ENCODE peak calls at places on chromosomes 7 and 10, in seven cellular contexts. One of them, this sample, is unnamed.
A peak's percentile ranks its signal among the peaks of the same experiment; 100 is the strongest.

GRCh38 chr7:135801045-135801693 is 52.6 kb upstream of the FAM180A start:
- DNase-seq in mammary epithelial cell: peak; percentile 51
- DNase-seq in HepG2: peak; percentile 65
- DNase-seq in fibroblast of lung: peak; percentile 57
- DNase-seq in H1: peak; percentile 49
- DNase-seq in endothelial cell of umbilical vein: peak; percentile 66
- DNase-seq in DND-41: peak; percentile 22
- DNase-seq in this sample: peak; percentile 83

GRCh38 chr7:98697083-98697482 is 80.0 kb downstream of the NPTX2 start:
- DNase-seq in mammary epithelial cell: no peak
- DNase-seq in HepG2: no peak
- DNase-seq in fibroblast of lung: no peak
- DNase-seq in H1: no peak
- DNase-seq in endothelial cell of umbilical vein: no peak
- DNase-seq in DND-41: no peak
- DNase-seq in this sample: no peak

GRCh38 chr7:30789334-30789711 is 18.1 kb downstream of the MINDY4 start:
- DNase-seq in mammary epithelial cell: peak; percentile 85
- DNase-seq in HepG2: no peak
- DNase-seq in fibroblast of lung: peak; percentile 83
- DNase-seq in H1: no peak
- DNase-seq in endothelial cell of umbilical vein: peak; percentile 69
- DNase-seq in DND-41: no peak
- DNase-seq in this sample: no peak

GRCh38 chr10:42149027-42149700 is 489.2 kb downstream of the ZNF33B start:
- DNase-seq in mammary epithelial cell: no peak
- DNase-seq in HepG2: no peak
- DNase-seq in fibroblast of lung: peak; percentile 11
- DNase-seq in H1: no peak
- DNase-seq in endothelial cell of umbilical vein: no peak
- DNase-seq in DND-41: no peak
- DNase-seq in this sample: no peak

GRCh38 chr10:4291995-4292394 is 507.0 kb upstream of the KLF6 start:
- DNase-seq in mammary epithelial cell: no peak
- DNase-seq in HepG2: no peak
- DNase-seq in fibroblast of lung: no peak
- DNase-seq in H1: no peak
- DNase-seq in endothelial cell of umbilical vein: no peak
- DNase-seq in DND-41: no peak
- DNase-seq in this sample: no peak

GRCh38 chr7:2010551-2011265 is 222.0 kb downstream of the MAD1L1 start:
- DNase-seq in mammary epithelial cell: no peak
- DNase-seq in HepG2: no peak
- DNase-seq in fibroblast of lung: no peak
- DNase-seq in H1: no peak
- DNase-seq in endothelial cell of umbilical vein: no peak
- DNase-seq in DND-41: no peak
- DNase-seq in this sample: no peak

GRCh38 chr10:5638494-5638893 is 27.9 kb downstream of the ASB13 start:
- DNase-seq in mammary epithelial cell: no peak
- DNase-seq in HepG2: no peak
- DNase-seq in fibroblast of lung: no peak
- DNase-seq in H1: no peak
- DNase-seq in endothelial cell of umbilical vein: no peak
- DNase-seq in DND-41: no peak
- DNase-seq in this sample: no peak

GRCh38 chr10:130749911-130750310 is 561.6 kb downstream of the TCERG1L start:
- DNase-seq in mammary epithelial cell: no peak
- DNase-seq in HepG2: no peak
- DNase-seq in fibroblast of lung: no peak
- DNase-seq in H1: no peak
- DNase-seq in endothelial cell of umbilical vein: no peak
- DNase-seq in DND-41: no peak
- DNase-seq in this sample: no peak

GRCh38 chr10:60414877-60415585 is 25.4 kb upstream of the ANK3 start:
- DNase-seq in mammary epithelial cell: peak; percentile 95
- DNase-seq in HepG2: no peak
- DNase-seq in fibroblast of lung: peak; percentile 97
- DNase-seq in H1: no peak
- DNase-seq in endothelial cell of umbilical vein: peak; percentile 82
- DNase-seq in DND-41: no peak
- DNase-seq in this sample: no peak

GRCh38 chr7:39882148-39882784 is 67.8 kb upstream of the CDK13 start:
- DNase-seq in mammary epithelial cell: no peak
- DNase-seq in HepG2: no peak
- DNase-seq in fibroblast of lung: no peak
- DNase-seq in H1: no peak
- DNase-seq in endothelial cell of umbilical vein: no peak
- DNase-seq in DND-41: no peak
- DNase-seq in this sample: no peak

GRCh38 chr7:93375603-93376002 is 143.4 kb downstream of the VPS50 start:
- DNase-seq in mammary epithelial cell: no peak
- DNase-seq in HepG2: no peak
- DNase-seq in fibroblast of lung: no peak
- DNase-seq in H1: no peak
- DNase-seq in endothelial cell of umbilical vein: no peak
- DNase-seq in DND-41: no peak
- DNase-seq in this sample: no peak

GRCh38 chr10:98458812-98459211 is 12.1 kb upstream of the HPS1 start:
- DNase-seq in mammary epithelial cell: no peak
- DNase-seq in HepG2: no peak
- DNase-seq in fibroblast of lung: no peak
- DNase-seq in H1: no peak
- DNase-seq in endothelial cell of umbilical vein: no peak
- DNase-seq in DND-41: no peak
- DNase-seq in this sample: no peak

GRCh38 chr10:69860290-69860689 is 58.6 kb downstream of the COL13A1 start:
- DNase-seq in mammary epithelial cell: no peak
- DNase-seq in HepG2: no peak
- DNase-seq in fibroblast of lung: no peak
- DNase-seq in H1: no peak
- DNase-seq in endothelial cell of umbilical vein: no peak
- DNase-seq in DND-41: no peak
- DNase-seq in this sample: no peak

GRCh38 chr7:116139007-116139406 is 71.3 kb upstream of the TES start:
- DNase-seq in mammary epithelial cell: peak; percentile 90
- DNase-seq in HepG2: peak; percentile 9
- DNase-seq in fibroblast of lung: peak; percentile 54
- DNase-seq in H1: no peak
- DNase-seq in endothelial cell of umbilical vein: no peak
- DNase-seq in DND-41: peak; percentile 43
- DNase-seq in this sample: no peak
- H3K4me2 ChIP-seq in mammary epithelial cell: peak overlapping the region; percentile 71
- H3K4me2 ChIP-seq in HepG2: no peak overlapping the region
- H3K4me2 ChIP-seq in fibroblast of lung: no peak overlapping the region
- H3K4me2 ChIP-seq in H1: no peak overlapping the region
- H3K4me2 ChIP-seq in endothelial cell of umbilical vein: no peak overlapping the region
- H3K4me2 ChIP-seq in DND-41: peak overlapping the region; percentile 44
- H3K4me2 ChIP-seq in this sample: no peak overlapping the region

DNA sequence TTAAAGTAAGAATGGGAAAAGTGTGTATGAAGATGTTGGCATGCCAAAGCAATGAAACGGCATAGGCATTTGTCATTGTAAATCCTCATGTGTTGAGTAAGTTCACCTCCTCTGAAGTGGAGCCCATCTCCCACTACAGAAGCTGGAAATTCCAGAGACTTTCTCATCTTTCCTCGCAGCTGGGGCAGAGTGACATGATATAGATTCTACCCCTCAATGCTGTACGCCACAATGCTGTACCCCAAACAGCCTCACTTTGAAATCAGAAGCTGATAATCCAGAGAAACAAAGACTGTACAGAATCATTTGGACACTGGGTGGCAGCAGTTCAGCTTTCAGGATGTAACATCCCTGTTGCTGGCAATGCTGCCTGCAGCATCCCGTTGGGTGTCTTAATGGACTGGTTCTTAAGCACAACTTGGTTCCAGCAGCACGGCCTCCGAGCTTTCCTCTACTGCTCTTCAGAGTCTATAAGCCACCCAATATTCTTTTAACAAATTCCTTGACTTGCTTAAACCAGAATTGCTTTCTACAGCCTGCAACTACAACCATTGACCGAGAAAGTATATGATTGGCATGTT is 18.8 kb downstream of the ZC3HAV1L start:
- DNase-seq in mammary epithelial cell: peak; percentile 50
- DNase-seq in HepG2: peak; percentile 68
- DNase-seq in fibroblast of lung: peak; percentile 62
- DNase-seq in H1: peak; percentile 67
- DNase-seq in endothelial cell of umbilical vein: peak; percentile 71
- DNase-seq in DND-41: peak; percentile 75
- DNase-seq in this sample: peak; percentile 81
- H2AFZ ChIP-seq in mammary epithelial cell: no peak overlapping the region
- H2AFZ ChIP-seq in HepG2: no peak overlapping the region
- H2AFZ ChIP-seq in fibroblast of lung: peak overlapping the region; percentile 45
- H2AFZ ChIP-seq in H1: no peak overlapping the region
- H2AFZ ChIP-seq in endothelial cell of umbilical vein: no peak overlapping the region
- H2AFZ ChIP-seq in DND-41: peak overlapping the region; percentile 59
- H2AFZ ChIP-seq in this sample: no peak overlapping the region

GRCh38 chr7:96322373-96322695 is 436 bp upstream of the SLC25A13 start:
- DNase-seq in mammary epithelial cell: no peak
- DNase-seq in HepG2: no peak
- DNase-seq in fibroblast of lung: no peak
- DNase-seq in H1: no peak
- DNase-seq in endothelial cell of umbilical vein: no peak
- DNase-seq in DND-41: no peak
- DNase-seq in this sample: no peak
- H3K9ac ChIP-seq in mammary epithelial cell: peak overlapping the region; percentile 77
- H3K9ac ChIP-seq in HepG2: peak overlapping the region; percentile 57
- H3K9ac ChIP-seq in fibroblast of lung: peak overlapping the region; percentile 89
- H3K9ac ChIP-seq in H1: no peak overlapping the region
- H3K9ac ChIP-seq in endothelial cell of umbilical vein: no peak overlapping the region
- H3K9ac ChIP-seq in DND-41: peak overlapping the region; percentile 67
- H3K9ac ChIP-seq in this sample: peak overlapping the region; percentile 97

GRCh38 chr7:142539901-142540300 is 209.4 kb upstream of the PRSS1 start:
- DNase-seq in mammary epithelial cell: peak; percentile 63
- DNase-seq in HepG2: no peak
- DNase-seq in fibroblast of lung: peak; percentile 90
- DNase-seq in H1: no peak
- DNase-seq in endothelial cell of umbilical vein: peak; percentile 72
- DNase-seq in DND-41: no peak
- DNase-seq in this sample: no peak

GRCh38 chr7:142535123-142535779 is 214.0 kb upstream of the PRSS1 start:
- DNase-seq in mammary epithelial cell: peak; percentile 70
- DNase-seq in HepG2: peak; percentile 41
- DNase-seq in fibroblast of lung: peak; percentile 81
- DNase-seq in H1: peak; percentile 85
- DNase-seq in endothelial cell of umbilical vein: peak; percentile 86
- DNase-seq in DND-41: peak; percentile 87
- DNase-seq in this sample: peak; percentile 89

GRCh38 chr7:142533920-142534319 is 215.4 kb upstream of the PRSS1 start:
- DNase-seq in mammary epithelial cell: no peak
- DNase-seq in HepG2: no peak
- DNase-seq in fibroblast of lung: no peak
- DNase-seq in H1: no peak
- DNase-seq in endothelial cell of umbilical vein: no peak
- DNase-seq in DND-41: no peak
- DNase-seq in this sample: no peak

GRCh38 chr7:142537760-142538159 is 211.5 kb upstream of the PRSS1 start:
- DNase-seq in mammary epithelial cell: no peak
- DNase-seq in HepG2: no peak
- DNase-seq in fibroblast of lung: no peak
- DNase-seq in H1: no peak
- DNase-seq in endothelial cell of umbilical vein: peak; percentile 26
- DNase-seq in DND-41: no peak
- DNase-seq in this sample: no peak

DNA sequence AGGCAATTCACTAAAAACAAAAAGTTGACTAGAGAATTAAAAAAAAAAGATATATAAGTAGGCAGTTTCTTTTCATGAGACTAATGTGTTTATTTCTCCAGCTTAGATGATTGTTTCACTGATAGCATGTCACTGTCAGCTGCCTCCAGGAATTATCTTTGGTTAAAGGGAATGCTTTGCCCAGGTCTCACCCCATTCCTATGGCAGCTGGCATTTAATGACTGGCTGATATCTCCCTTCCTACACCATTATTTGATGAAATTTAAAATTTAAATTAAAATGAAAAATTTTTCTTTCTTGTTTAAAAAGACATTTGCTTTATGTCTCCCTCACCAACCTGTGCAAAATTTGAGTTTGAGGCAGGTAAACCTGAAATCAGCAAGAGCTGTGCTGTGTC is 214.5 kb upstream of the PRSS1 start:
- DNase-seq in mammary epithelial cell: no peak
- DNase-seq in HepG2: no peak
- DNase-seq in fibroblast of lung: no peak
- DNase-seq in H1: no peak
- DNase-seq in endothelial cell of umbilical vein: no peak
- DNase-seq in DND-41: no peak
- DNase-seq in this sample: no peak
- H3K4me2 ChIP-seq in mammary epithelial cell: no peak overlapping the region
- H3K4me2 ChIP-seq in HepG2: no peak overlapping the region
- H3K4me2 ChIP-seq in fibroblast of lung: no peak overlapping the region
- H3K4me2 ChIP-seq in H1: no peak overlapping the region
- H3K4me2 ChIP-seq in endothelial cell of umbilical vein: no peak overlapping the region
- H3K4me2 ChIP-seq in DND-41: peak overlapping the region; percentile 71
- H3K4me2 ChIP-seq in this sample: no peak overlapping the region

DNA sequence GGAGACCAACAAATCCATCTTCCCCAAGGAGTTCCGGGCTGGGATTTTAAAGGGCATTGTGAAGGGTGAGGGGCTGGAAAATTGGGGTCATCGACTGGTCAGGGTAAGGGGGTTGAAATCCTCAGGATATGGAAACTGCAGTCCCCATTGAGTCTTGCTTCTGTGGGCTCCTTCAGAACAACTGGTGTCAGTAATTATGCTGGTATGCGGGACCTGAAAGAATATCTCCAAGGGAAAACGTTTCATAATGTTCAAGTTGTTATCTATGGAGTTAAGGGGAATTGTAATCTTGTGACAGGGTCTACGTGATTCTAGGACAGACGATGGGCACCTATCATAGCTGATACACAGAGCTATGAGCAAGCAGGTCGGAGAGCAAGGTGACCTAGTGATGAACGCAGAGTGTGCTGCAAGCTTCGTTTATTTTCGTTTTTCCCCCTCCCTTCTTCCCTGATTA is 494 bp upstream of the RHBDD2 start:
- DNase-seq in mammary epithelial cell: no peak
- DNase-seq in HepG2: no peak
- DNase-seq in fibroblast of lung: no peak
- DNase-seq in H1: no peak
- DNase-seq in endothelial cell of umbilical vein: no peak
- DNase-seq in DND-41: no peak
- DNase-seq in this sample: no peak
- H2AFZ ChIP-seq in mammary epithelial cell: peak overlapping the region; percentile 86
- H2AFZ ChIP-seq in HepG2: no peak overlapping the region
- H2AFZ ChIP-seq in fibroblast of lung: peak overlapping the region; percentile 97
- H2AFZ ChIP-seq in H1: peak overlapping the region; percentile 25
- H2AFZ ChIP-seq in endothelial cell of umbilical vein: peak overlapping the region; percentile 98
- H2AFZ ChIP-seq in DND-41: peak overlapping the region; percentile 89
- H2AFZ ChIP-seq in this sample: peak overlapping the region; percentile 82

DNA sequence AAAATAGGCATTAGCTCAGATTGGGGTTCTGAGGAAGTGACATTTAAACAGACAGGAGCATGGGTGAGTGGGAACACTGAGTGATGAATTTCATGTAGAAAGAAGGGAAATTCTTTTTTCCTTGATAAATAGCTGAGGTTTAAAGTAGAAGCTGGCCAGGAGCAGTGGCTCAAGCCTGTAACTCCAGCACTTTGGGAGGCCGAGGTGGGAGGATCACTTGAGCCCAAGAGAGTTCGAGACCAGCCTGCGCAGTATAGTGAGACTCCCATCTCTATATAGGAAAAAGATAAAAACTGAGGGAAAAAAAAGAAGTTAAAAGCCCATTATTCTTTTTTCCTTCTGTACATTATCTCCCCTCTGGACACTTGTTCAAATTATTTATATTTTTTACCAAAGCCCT is 9.1 kb downstream of the HNRNPF start:
- DNase-seq in mammary epithelial cell: no peak
- DNase-seq in HepG2: no peak
- DNase-seq in fibroblast of lung: no peak
- DNase-seq in H1: no peak
- DNase-seq in endothelial cell of umbilical vein: no peak
- DNase-seq in DND-41: no peak
- DNase-seq in this sample: no peak
- H3K9ac ChIP-seq in mammary epithelial cell: no peak overlapping the region
- H3K9ac ChIP-seq in HepG2: peak overlapping the region; percentile 7
- H3K9ac ChIP-seq in fibroblast of lung: no peak overlapping the region
- H3K9ac ChIP-seq in H1: no peak overlapping the region
- H3K9ac ChIP-seq in endothelial cell of umbilical vein: no peak overlapping the region
- H3K9ac ChIP-seq in DND-41: peak overlapping the region; percentile 98
- H3K9ac ChIP-seq in this sample: peak overlapping the region; percentile 93